ENCODE peak calls at places on chromosomes 7 and 10, in six cellular contexts. R, E, I, F, T and H are unnamed samples.

GRCh38 chr10:52864459-52865106 is 92.0 kb upstream of the MBL2 start:
- DNase-seq in R (peak), E (peak), I (no peak), F (peak), T (peak), H (no peak)

GRCh38 chr7:111954474-111955311 is 251.5 kb downstream of the DOCK4 start:
- DNase-seq in R (no peak), E (no peak), I (no peak), F (no peak), T (no peak), H (no peak)

GRCh38 chr10:34384363-34384762 is 430.7 kb downstream of the PARD3 start:
- DNase-seq in R (no peak), E (no peak), I (no peak), F (no peak), T (no peak), H (no peak)

GRCh38 chr7:114574384-114574783 is 159.8 kb downstream of the FOXP2 start:
- DNase-seq in R (no peak), E (no peak), I (no peak), F (peak), T (peak), H (no peak)

GRCh38 chr10:105259201-105259600 is 618.1 kb downstream of the SORCS3 start:
- DNase-seq in R (no peak), E (no peak), I (no peak), F (no peak), T (no peak), H (no peak)

GRCh38 chr10:109920011-109920410 is 3.3 kb downstream of the XPNPEP1 start:
- DNase-seq in R (no peak), E (no peak), I (no peak), F (no peak), T (no peak), H (no peak)

GRCh38 chr7:29896685-29897411 is 90.5 kb downstream of the WIPF3 start:
- DNase-seq in R (no peak), E (no peak), I (no peak), F (no peak), T (no peak), H (no peak)

GRCh38 chr10:121910673-121911420 is 17.0 kb downstream of the ATE1 start:
- DNase-seq in R (no peak), E (no peak), I (no peak), F (peak), T (peak), H (no peak)

GRCh38 chr7:66352071-66352470 is 146.9 kb downstream of the TPST1 start:
- DNase-seq in R (no peak), E (peak), I (no peak), F (peak), T (peak), H (no peak)

GRCh38 chr7:138975343-138976104 is 5.7 kb downstream of the KIAA1549 start:
- DNase-seq in R (no peak), E (no peak), I (no peak), F (no peak), T (no peak), H (no peak)

GRCh38 chr7:94133460-94133859 is 129.3 kb upstream of the BET1 start:
- DNase-seq in R (no peak), E (no peak), I (no peak), F (no peak), T (no peak), H (no peak)

GRCh38 chr10:82310839-82311238 is 435.8 kb downstream of the NRG3 start:
- DNase-seq in R (no peak), E (no peak), I (no peak), F (peak), T (peak), H (no peak)

GRCh38 chr7:116540743-116541142 is 15.9 kb downstream of the CAV1 start:
- DNase-seq in R (no peak), E (no peak), I (no peak), F (peak), T (no peak), H (no peak)

GRCh38 chr7:2163565-2163964 is 69.2 kb downstream of the MAD1L1 start:
- DNase-seq in R (no peak), E (no peak), I (no peak), F (no peak), T (no peak), H (no peak)

GRCh38 chr10:22218448-22218847 is 633 bp upstream of the EBLN1 start:
- DNase-seq in R (no peak), E (no peak), I (no peak), F (no peak), T (peak), H (no peak)

GRCh38 chr10:126571203-126571602 is 99.3 kb downstream of the C10orf90 start:
- DNase-seq in R (no peak), E (no peak), I (peak), F (no peak), T (no peak), H (no peak)

GRCh38 chr7:122675011-122675410 is 23.9 kb downstream of the RNF133 start:
- DNase-seq in R (peak), E (no peak), I (no peak), F (peak), T (peak), H (no peak)

GRCh38 chr7:131105294-131105802 is 222.3 kb upstream of the MKLN1 start:
- DNase-seq in R (no peak), E (peak), I (no peak), F (no peak), T (no peak), H (no peak)

GRCh38 chr10:60480865-60481563 is 91.3 kb upstream of the ANK3 start:
- DNase-seq in R (peak), E (peak), I (no peak), F (peak), T (peak), H (no peak)

GRCh38 chr7:46812047-46812672 is 769.8 kb downstream of the TNS3 start:
- DNase-seq in R (no peak), E (no peak), I (no peak), F (no peak), T (peak), H (no peak)

GRCh38 chr10:84292502-84292901 is 35.9 kb upstream of the CCSER2 start:
- DNase-seq in R (no peak), E (no peak), I (no peak), F (no peak), T (no peak), H (no peak)

GRCh38 chr7:106346678-106347217 is 62.0 kb upstream of the NAMPT start:
- DNase-seq in R (peak), E (peak), I (no peak), F (peak), T (peak), H (no peak)

GRCh38 chr10:106504536-106504935 is 660.0 kb downstream of the SORCS1 start:
- DNase-seq in R (no peak), E (no peak), I (no peak), F (no peak), T (no peak), H (no peak)

GRCh38 chr10:49010831-49011230 is 71.2 kb upstream of the LRRC18 start:
- DNase-seq in R (no peak), E (no peak), I (no peak), F (no peak), T (no peak), H (no peak)

GRCh38 chr10:124641282-124642075 is 102.7 kb downstream of the FAM53B start:
- DNase-seq in R (no peak), E (no peak), I (no peak), F (peak), T (peak), H (peak)

GRCh38 chr7:88756806-88757205 is 2.7 kb upstream of the ZNF804B start:
- DNase-seq in R (no peak), E (no peak), I (no peak), F (no peak), T (no peak), H (no peak)

GRCh38 chr10:21976280-21976679 is 27.2 kb downstream of the DNAJC1 start:
- DNase-seq in R (no peak), E (no peak), I (no peak), F (no peak), T (no peak), H (no peak)

GRCh38 chr10:49632406-49633317 is 18.8 kb downstream of the CHAT start:
- DNase-seq in R (no peak), E (peak), I (no peak), F (peak), T (no peak), H (no peak)

GRCh38 chr7:31492086-31492485 is 21.8 kb upstream of the ITPRID1 start:
- DNase-seq in R (peak), E (no peak), I (no peak), F (no peak), T (no peak), H (no peak)

GRCh38 chr7:117014673-117015133 is 61.4 kb downstream of the ST7 start:
- DNase-seq in R (no peak), E (peak), I (no peak), F (peak), T (peak), H (no peak)

GRCh38 chr10:102418612-102419560 is at the start of gene PSD:
- DNase-seq in R (no peak), E (no peak), I (peak), F (no peak), T (no peak), H (no peak)

GRCh38 chr7:101017099-101017777 is 2.6 kb upstream of the MUC17 start:
- DNase-seq in R (peak), E (peak), I (peak), F (peak), T (peak), H (peak)

GRCh38 chr10:114631678-114632417 is 26.2 kb downstream of the ABLIM1 start:
- DNase-seq in R (peak), E (peak), I (peak), F (no peak), T (no peak), H (no peak)

DNA sequence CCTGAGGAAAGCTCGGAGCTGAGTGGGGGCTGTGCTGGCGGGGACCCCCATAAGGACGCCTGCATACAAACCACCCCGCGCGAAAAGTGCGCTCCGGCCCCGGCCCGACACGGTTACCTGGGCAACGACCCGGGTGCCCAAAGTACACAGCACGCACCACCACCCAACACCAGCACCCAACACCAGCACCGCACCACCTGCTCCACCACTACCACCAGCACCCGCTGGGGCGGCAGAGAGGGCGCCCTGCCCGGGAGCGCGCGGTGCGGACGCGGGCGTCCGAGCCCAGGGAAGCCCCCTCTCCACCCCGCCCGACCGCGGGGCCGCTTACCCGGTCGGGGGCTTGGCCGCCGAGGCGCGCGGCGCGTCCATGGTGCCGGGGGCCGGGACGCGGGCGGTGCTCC is 345 bp downstream of the COBL start:
- DNase-seq in R (peak), E (peak), I (peak), F (no peak), T (no peak), H (no peak)
- TF ChIP-seq CTCF in R (peak), E (peak), I (peak), F (peak), T (no peak), H (no peak)

DNA sequence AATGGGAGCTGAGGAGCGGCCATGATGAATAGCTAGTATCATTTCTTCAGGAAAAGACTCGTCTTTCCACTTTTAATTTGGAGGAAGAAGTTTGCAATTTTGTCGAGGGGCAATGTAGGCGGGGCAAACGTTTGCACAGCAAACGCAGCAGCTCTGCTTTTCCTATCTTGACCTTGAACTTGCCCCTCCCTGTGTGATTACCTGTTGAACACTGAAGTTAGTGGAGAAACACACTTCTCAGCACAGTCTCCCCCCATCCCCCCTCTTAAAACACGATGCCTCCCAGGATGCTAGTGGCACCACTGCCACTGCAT is 178 bp upstream of the EPDR1 start:
- DNase-seq in R (no peak), E (no peak), I (no peak), F (no peak), T (no peak), H (no peak)
- TF ChIP-seq CTCF in R (no peak), E (no peak), I (no peak), F (peak), T (no peak), H (no peak)

GRCh38 chr10:116195583-116195982 is 77.4 kb downstream of the GFRA1 start:
- DNase-seq in R (no peak), E (no peak), I (no peak), F (no peak), T (no peak), H (no peak)
- TF ChIP-seq CTCF in R (no peak), E (no peak), I (no peak), F (no peak), T (no peak), H (no peak)

DNA sequence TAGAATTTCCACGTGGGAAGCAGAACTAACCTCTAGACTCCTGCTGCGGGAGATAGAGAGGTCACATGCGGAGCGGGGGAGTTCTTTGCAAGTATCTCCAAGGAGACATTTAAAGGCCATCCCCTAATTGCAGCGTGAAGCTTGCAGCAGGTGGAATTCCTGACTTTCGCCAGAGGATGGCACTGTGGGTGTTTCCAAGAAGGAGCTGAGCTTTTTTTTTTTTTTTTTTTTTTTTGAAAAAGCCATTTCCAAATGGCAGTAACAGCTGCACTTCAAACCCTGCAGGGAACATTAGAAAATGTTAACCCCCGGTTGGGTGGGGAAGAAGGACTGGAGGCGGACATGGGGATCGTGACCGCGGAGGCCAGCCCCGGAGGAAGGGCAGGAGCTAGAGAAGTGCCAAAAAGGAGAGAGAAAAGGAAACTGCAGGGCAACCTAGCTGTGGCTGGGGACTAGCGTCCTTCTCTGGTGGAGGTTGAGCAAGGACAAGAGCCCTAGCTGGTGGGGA is 487.7 kb downstream of the TYW1 start:
- DNase-seq in R (peak), E (peak), I (no peak), F (peak), T (peak), H (no peak)
- TF ChIP-seq CTCF in R (no peak), E (peak), I (no peak), F (peak), T (peak), H (no peak)

GRCh38 chr7:118870187-118870586 is 645.7 kb downstream of the ANKRD7 start:
- DNase-seq in R (peak), E (no peak), I (no peak), F (peak), T (no peak), H (no peak)
- TF ChIP-seq CTCF in R (peak), E (no peak), I (no peak), F (peak), T (no peak), H (no peak)

GRCh38 chr10:76086571-76087260 is 655.3 kb downstream of the LRMDA start:
- DNase-seq in R (peak), E (peak), I (no peak), F (peak), T (peak), H (no peak)
- TF ChIP-seq CTCF in R (peak), E (peak), I (no peak), F (peak), T (peak), H (no peak)